ENCODE peak calls at places on chromosomes 2 and 18, in eight cellular contexts. One of them, this sample, is unnamed.

GRCh38 chr18:7133181-7133580 is 15.6 kb upstream of the LAMA1 start:
- DNase-seq in sigmoid colon: peak
- DNase-seq in K562: no peak
- DNase-seq in HepG2: no peak
- DNase-seq in suprapubic skin: no peak
- DNase-seq in HCT116: no peak
- DNase-seq in prostate gland: no peak
- DNase-seq in upper lobe of left lung: no peak
- DNase-seq in this sample: no peak

GRCh38 chr2:134312482-134312881 is 58.6 kb downstream of the MGAT5 start:
- DNase-seq in prostate gland: no peak
- DNase-seq in HCT116: no peak
- DNase-seq in HepG2: no peak
- DNase-seq in K562: no peak
- DNase-seq in sigmoid colon: no peak
- DNase-seq in upper lobe of left lung: no peak
- DNase-seq in suprapubic skin: no peak
- DNase-seq in this sample: no peak

GRCh38 chr2:222941510-222942032 is 80.7 kb downstream of the ACSL3 start:
- DNase-seq in HepG2: no peak
- DNase-seq in HCT116: no peak
- DNase-seq in upper lobe of left lung: no peak
- DNase-seq in K562: no peak
- DNase-seq in sigmoid colon: no peak
- DNase-seq in suprapubic skin: no peak
- DNase-seq in prostate gland: no peak
- DNase-seq in this sample: no peak

GRCh38 chr2:40279001-40279400 is 172.9 kb downstream of the SLC8A1 start:
- DNase-seq in K562: no peak
- DNase-seq in HCT116: no peak
- DNase-seq in HepG2: no peak
- DNase-seq in suprapubic skin: no peak
- DNase-seq in upper lobe of left lung: no peak
- DNase-seq in sigmoid colon: no peak
- DNase-seq in prostate gland: no peak
- DNase-seq in this sample: peak

GRCh38 chr18:78992041-78992735 is 12.6 kb downstream of the SALL3 start:
- DNase-seq in HepG2: no peak
- DNase-seq in HCT116: no peak
- DNase-seq in suprapubic skin: peak
- DNase-seq in K562: no peak
- DNase-seq in upper lobe of left lung: peak
- DNase-seq in prostate gland: no peak
- DNase-seq in sigmoid colon: no peak
- DNase-seq in this sample: no peak

GRCh38 chr18:76565238-76566173 is 70.5 kb upstream of the ZNF516 start:
- DNase-seq in sigmoid colon: peak
- DNase-seq in K562: peak
- DNase-seq in upper lobe of left lung: no peak
- DNase-seq in HCT116: no peak
- DNase-seq in prostate gland: peak
- DNase-seq in HepG2: peak
- DNase-seq in suprapubic skin: peak
- DNase-seq in this sample: peak

GRCh38 chr2:133667085-133667484 is 98.8 kb upstream of the NCKAP5 start:
- DNase-seq in HepG2: no peak
- DNase-seq in K562: no peak
- DNase-seq in prostate gland: no peak
- DNase-seq in sigmoid colon: no peak
- DNase-seq in suprapubic skin: no peak
- DNase-seq in upper lobe of left lung: no peak
- DNase-seq in HCT116: no peak
- DNase-seq in this sample: peak

GRCh38 chr2:402206-402605 is 114.3 kb upstream of the ALKAL2 start:
- DNase-seq in upper lobe of left lung: no peak
- DNase-seq in HCT116: no peak
- DNase-seq in HepG2: no peak
- DNase-seq in sigmoid colon: no peak
- DNase-seq in K562: no peak
- DNase-seq in prostate gland: no peak
- DNase-seq in suprapubic skin: no peak
- DNase-seq in this sample: no peak

GRCh38 chr2:46216213-46216612 is 81.0 kb upstream of the EPAS1 start:
- DNase-seq in suprapubic skin: no peak
- DNase-seq in sigmoid colon: no peak
- DNase-seq in K562: no peak
- DNase-seq in HCT116: no peak
- DNase-seq in HepG2: no peak
- DNase-seq in prostate gland: no peak
- DNase-seq in upper lobe of left lung: no peak
- DNase-seq in this sample: no peak

DNA sequence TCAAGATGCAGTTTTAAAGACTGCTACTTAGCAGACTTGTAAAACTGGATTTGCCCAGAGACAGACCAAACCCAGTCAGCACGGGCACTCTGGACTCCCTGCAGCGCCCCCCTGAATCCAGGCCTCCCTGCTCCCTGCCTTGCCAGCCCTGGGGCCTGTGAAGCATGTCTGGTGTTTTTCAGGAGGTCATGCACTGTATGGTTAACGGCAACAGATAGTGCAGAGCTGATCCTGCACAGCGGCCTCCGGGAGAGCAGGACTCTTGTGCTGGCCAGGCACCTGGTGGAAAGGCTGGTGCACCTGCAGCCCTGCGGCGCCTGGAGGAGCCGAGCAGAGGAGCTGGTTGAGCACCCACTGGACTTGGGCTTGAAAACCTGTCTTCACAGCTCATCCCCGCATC is 30.4 kb downstream of the HDAC4 start:
- DNase-seq in sigmoid colon: peak
- DNase-seq in prostate gland: no peak
- DNase-seq in HCT116: no peak
- DNase-seq in upper lobe of left lung: no peak
- DNase-seq in suprapubic skin: peak
- DNase-seq in HepG2: no peak
- DNase-seq in K562: no peak
- DNase-seq in this sample: no peak
- TF ChIP-seq POLR2AphosphoS5 in sigmoid colon: no peak
- TF ChIP-seq POLR2AphosphoS5 in prostate gland: no peak
- TF ChIP-seq POLR2AphosphoS5 in HCT116: no peak
- TF ChIP-seq POLR2AphosphoS5 in upper lobe of left lung: no peak
- TF ChIP-seq POLR2AphosphoS5 in suprapubic skin: no peak
- TF ChIP-seq POLR2AphosphoS5 in HepG2: no peak
- TF ChIP-seq POLR2AphosphoS5 in K562: no peak
- TF ChIP-seq POLR2AphosphoS5 in this sample: no peak

GRCh38 chr2:230715201-230715600 is 2.6 kb downstream of the CAB39 start:
- DNase-seq in upper lobe of left lung: no peak
- DNase-seq in suprapubic skin: no peak
- DNase-seq in K562: no peak
- DNase-seq in HepG2: no peak
- DNase-seq in HCT116: no peak
- DNase-seq in sigmoid colon: no peak
- DNase-seq in prostate gland: no peak
- DNase-seq in this sample: peak

GRCh38 chr2:230713331-230714121 is 884 bp downstream of the CAB39 start:
- DNase-seq in sigmoid colon: peak
- DNase-seq in suprapubic skin: peak
- DNase-seq in HCT116: no peak
- DNase-seq in HepG2: peak
- DNase-seq in K562: peak
- DNase-seq in prostate gland: no peak
- DNase-seq in upper lobe of left lung: peak
- DNase-seq in this sample: peak

GRCh38 chr2:230712443-230713330 is at the start of gene CAB39:
- DNase-seq in sigmoid colon: peak
- DNase-seq in HepG2: peak
- DNase-seq in suprapubic skin: peak
- DNase-seq in prostate gland: peak
- DNase-seq in HCT116: peak
- DNase-seq in K562: peak
- DNase-seq in upper lobe of left lung: peak
- DNase-seq in this sample: peak

GRCh38 chr2:230716588-230716987 is 3.9 kb downstream of the CAB39 start:
- DNase-seq in HepG2: no peak
- DNase-seq in HCT116: no peak
- DNase-seq in suprapubic skin: no peak
- DNase-seq in K562: no peak
- DNase-seq in sigmoid colon: no peak
- DNase-seq in upper lobe of left lung: no peak
- DNase-seq in prostate gland: no peak
- DNase-seq in this sample: no peak

DNA sequence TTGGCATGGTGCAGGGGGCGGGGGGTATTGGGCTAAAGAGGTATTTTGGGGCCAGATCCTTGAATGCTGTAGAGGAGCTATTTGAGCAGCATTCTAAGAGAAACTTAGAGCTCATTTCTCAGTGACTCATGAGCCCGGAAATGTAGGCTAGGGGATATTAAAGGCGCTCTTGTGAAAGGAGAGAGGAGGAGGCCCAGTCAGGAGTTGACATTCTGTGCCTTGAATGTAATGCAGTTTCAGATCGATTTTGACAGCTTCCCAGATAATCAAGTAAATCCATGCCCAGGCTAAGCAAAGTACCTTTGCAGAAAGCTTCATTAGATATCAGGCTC is 1.4 kb downstream of the CAB39 start:
- DNase-seq in upper lobe of left lung: no peak
- DNase-seq in HCT116: no peak
- DNase-seq in prostate gland: no peak
- DNase-seq in suprapubic skin: no peak
- DNase-seq in K562: no peak
- DNase-seq in sigmoid colon: no peak
- DNase-seq in HepG2: peak
- DNase-seq in this sample: peak
- TF ChIP-seq POLR2AphosphoS5 in upper lobe of left lung: no peak
- TF ChIP-seq POLR2AphosphoS5 in HCT116: no peak
- TF ChIP-seq POLR2AphosphoS5 in prostate gland: no peak
- TF ChIP-seq POLR2AphosphoS5 in suprapubic skin: no peak
- TF ChIP-seq POLR2AphosphoS5 in K562: no peak
- TF ChIP-seq POLR2AphosphoS5 in sigmoid colon: no peak
- TF ChIP-seq POLR2AphosphoS5 in HepG2: no peak
- TF ChIP-seq POLR2AphosphoS5 in this sample: no peak

GRCh38 chr2:56754627-56755026 is 570.8 kb downstream of the CCDC85A start:
- DNase-seq in K562: no peak
- DNase-seq in prostate gland: no peak
- DNase-seq in suprapubic skin: no peak
- DNase-seq in sigmoid colon: no peak
- DNase-seq in HCT116: no peak
- DNase-seq in HepG2: no peak
- DNase-seq in upper lobe of left lung: no peak
- DNase-seq in this sample: no peak

GRCh38 chr2:56753182-56753581 is 569.4 kb downstream of the CCDC85A start:
- DNase-seq in upper lobe of left lung: no peak
- DNase-seq in suprapubic skin: no peak
- DNase-seq in HCT116: no peak
- DNase-seq in prostate gland: no peak
- DNase-seq in K562: no peak
- DNase-seq in sigmoid colon: no peak
- DNase-seq in HepG2: no peak
- DNase-seq in this sample: no peak

GRCh38 chr2:56749152-56749752 is 565.5 kb downstream of the CCDC85A start:
- DNase-seq in K562: no peak
- DNase-seq in HepG2: peak
- DNase-seq in suprapubic skin: no peak
- DNase-seq in HCT116: peak
- DNase-seq in upper lobe of left lung: no peak
- DNase-seq in sigmoid colon: no peak
- DNase-seq in prostate gland: no peak
- DNase-seq in this sample: peak

GRCh38 chr2:56757884-56758545 is 574.2 kb downstream of the CCDC85A start:
- DNase-seq in prostate gland: no peak
- DNase-seq in K562: no peak
- DNase-seq in HCT116: no peak
- DNase-seq in sigmoid colon: no peak
- DNase-seq in upper lobe of left lung: no peak
- DNase-seq in suprapubic skin: no peak
- DNase-seq in HepG2: no peak
- DNase-seq in this sample: no peak

DNA sequence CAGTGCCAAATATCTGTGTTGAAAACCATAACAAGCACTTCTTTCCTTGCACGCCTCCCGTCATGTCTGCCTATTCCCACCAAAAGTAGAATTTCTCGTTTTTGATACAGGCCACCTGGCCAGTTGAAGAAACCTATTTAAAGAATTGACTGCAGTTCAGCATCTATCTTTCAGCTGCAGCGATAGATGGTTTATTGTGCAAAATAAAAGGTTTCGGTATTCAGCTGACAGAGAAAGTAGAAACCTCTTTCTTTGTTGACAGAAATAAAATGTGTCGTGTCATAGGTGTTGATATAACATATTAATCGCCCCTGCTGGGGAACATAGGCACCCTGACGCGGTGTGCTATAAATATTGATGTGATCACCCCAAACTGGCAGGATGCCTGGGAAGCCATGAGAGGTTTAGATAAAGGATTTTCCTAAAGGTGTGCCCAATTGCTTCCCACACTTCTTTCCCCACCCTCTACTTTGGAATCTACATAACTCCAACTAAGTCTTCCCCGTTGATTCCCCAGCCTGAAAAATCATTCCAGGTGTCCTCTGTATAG is 570.4 kb downstream of the CCDC85A start:
- DNase-seq in upper lobe of left lung: no peak
- DNase-seq in prostate gland: no peak
- DNase-seq in suprapubic skin: no peak
- DNase-seq in HCT116: no peak
- DNase-seq in K562: no peak
- DNase-seq in HepG2: no peak
- DNase-seq in sigmoid colon: no peak
- DNase-seq in this sample: no peak
- TF ChIP-seq POLR2AphosphoS5 in upper lobe of left lung: no peak
- TF ChIP-seq POLR2AphosphoS5 in prostate gland: no peak
- TF ChIP-seq POLR2AphosphoS5 in suprapubic skin: no peak
- TF ChIP-seq POLR2AphosphoS5 in HCT116: no peak
- TF ChIP-seq POLR2AphosphoS5 in K562: no peak
- TF ChIP-seq POLR2AphosphoS5 in HepG2: no peak
- TF ChIP-seq POLR2AphosphoS5 in sigmoid colon: no peak
- TF ChIP-seq POLR2AphosphoS5 in this sample: no peak

GRCh38 chr2:33289961-33290360 is 186.5 kb upstream of the RASGRP3 start:
- DNase-seq in sigmoid colon: no peak
- DNase-seq in upper lobe of left lung: no peak
- DNase-seq in K562: no peak
- DNase-seq in suprapubic skin: no peak
- DNase-seq in HCT116: no peak
- DNase-seq in HepG2: no peak
- DNase-seq in prostate gland: no peak
- DNase-seq in this sample: peak

GRCh38 chr2:33287611-33288010 is 188.8 kb upstream of the RASGRP3 start:
- DNase-seq in prostate gland: no peak
- DNase-seq in upper lobe of left lung: no peak
- DNase-seq in HCT116: no peak
- DNase-seq in suprapubic skin: no peak
- DNase-seq in sigmoid colon: no peak
- DNase-seq in HepG2: no peak
- DNase-seq in K562: no peak
- DNase-seq in this sample: no peak

GRCh38 chr2:33292981-33293586 is 183.4 kb upstream of the RASGRP3 start:
- DNase-seq in HCT116: no peak
- DNase-seq in HepG2: no peak
- DNase-seq in prostate gland: no peak
- DNase-seq in suprapubic skin: no peak
- DNase-seq in K562: no peak
- DNase-seq in sigmoid colon: no peak
- DNase-seq in upper lobe of left lung: no peak
- DNase-seq in this sample: no peak

GRCh38 chr2:33292063-33292462 is 184.4 kb upstream of the RASGRP3 start:
- DNase-seq in K562: no peak
- DNase-seq in HCT116: no peak
- DNase-seq in HepG2: no peak
- DNase-seq in prostate gland: no peak
- DNase-seq in suprapubic skin: no peak
- DNase-seq in sigmoid colon: no peak
- DNase-seq in upper lobe of left lung: no peak
- DNase-seq in this sample: no peak

GRCh38 chr2:33291278-33292013 is 185.0 kb upstream of the RASGRP3 start:
- DNase-seq in upper lobe of left lung: no peak
- DNase-seq in K562: no peak
- DNase-seq in HepG2: peak
- DNase-seq in prostate gland: peak
- DNase-seq in HCT116: no peak
- DNase-seq in suprapubic skin: no peak
- DNase-seq in sigmoid colon: no peak
- DNase-seq in this sample: peak
- TF ChIP-seq POLR2AphosphoS5 in upper lobe of left lung: no peak
- TF ChIP-seq POLR2AphosphoS5 in K562: no peak
- TF ChIP-seq POLR2AphosphoS5 in HepG2: no peak
- TF ChIP-seq POLR2AphosphoS5 in prostate gland: peak
- TF ChIP-seq POLR2AphosphoS5 in HCT116: no peak
- TF ChIP-seq POLR2AphosphoS5 in suprapubic skin: no peak
- TF ChIP-seq POLR2AphosphoS5 in sigmoid colon: peak
- TF ChIP-seq POLR2AphosphoS5 in this sample: peak

This sample was measured in endothelial cell of umbilical vein.